ENCODE peak calls at places on chromosomes 4 and X, in eight cellular contexts. F is ovary, W is vagina, A is bronchial epithelial cell, Q is dorsolateral prefrontal cortex, M is AG09309, Z is IMR-90, R is choroid plexus epithelial cell. T is an unnamed sample.

GRCh38 chrX:154696328-154697045 is 43.1 kb upstream of the CTAG2 start:
- DNase-seq in F (no peak), W (no peak), A (peak), Q (no peak), M (no peak), Z (peak), R (peak), T (peak)

GRCh38 chrX:107448625-107449468 is 605 bp upstream of the FRMPD3 start:
- DNase-seq in F (peak), W (no peak), A (no peak), Q (no peak), M (no peak), Z (no peak), R (no peak), T (no peak)

GRCh38 chr4:117835566-117835965 is 198.7 kb upstream of the NDST3 start:
- DNase-seq in F (no peak), W (no peak), A (no peak), Q (no peak), M (no peak), Z (no peak), R (no peak), T (no peak)

GRCh38 chrX:13029831-13030771 is 14.3 kb downstream of the FAM9C start:
- DNase-seq in F (no peak), W (no peak), A (no peak), Q (no peak), M (no peak), Z (no peak), R (peak), T (no peak)

GRCh38 chrX:31706456-31706855 is 634.6 kb upstream of the FTHL17 start:
- DNase-seq in F (no peak), W (no peak), A (no peak), Q (no peak), M (peak), Z (no peak), R (no peak), T (no peak)

GRCh38 chr4:112312610-112313239 is 15.6 kb downstream of the ALPK1 start:
- DNase-seq in F (no peak), W (no peak), A (no peak), Q (no peak), M (no peak), Z (no peak), R (no peak), T (no peak)

GRCh38 chr4:5164221-5164912 is 113.1 kb downstream of the STK32B start:
- DNase-seq in F (no peak), W (peak), A (no peak), Q (no peak), M (no peak), Z (no peak), R (no peak), T (no peak)

GRCh38 chrX:104270916-104271512 is 16.3 kb upstream of the ESX1 start:
- DNase-seq in F (peak), W (no peak), A (peak), Q (peak), M (no peak), Z (peak), R (peak), T (peak)

GRCh38 chrX:140346711-140347110 is 158.2 kb downstream of the SOX3 start:
- DNase-seq in F (no peak), W (no peak), A (peak), Q (no peak), M (no peak), Z (no peak), R (no peak), T (no peak)

GRCh38 chrX:110588853-110589252 is 206.8 kb downstream of the CHRDL1 start:
- DNase-seq in F (no peak), W (no peak), A (no peak), Q (no peak), M (no peak), Z (no peak), R (no peak), T (no peak)

GRCh38 chr4:55682295-55682694 is 46.2 kb upstream of the NMU start:
- DNase-seq in F (no peak), W (no peak), A (no peak), Q (no peak), M (no peak), Z (no peak), R (no peak), T (no peak)

GRCh38 chrX:65635371-65635770 is 32.1 kb upstream of the MSN start:
- DNase-seq in F (peak), W (no peak), A (no peak), Q (no peak), M (no peak), Z (no peak), R (no peak), T (peak)

GRCh38 chr4:155077860-155078259 is 130.6 kb upstream of the NPY2R start:
- DNase-seq in F (no peak), W (no peak), A (no peak), Q (no peak), M (no peak), Z (no peak), R (no peak), T (no peak)

GRCh38 chrX:107107459-107107858 is 11.2 kb downstream of the RBM41 start:
- DNase-seq in F (no peak), W (no peak), A (peak), Q (no peak), M (no peak), Z (no peak), R (no peak), T (no peak)

GRCh38 chr4:112938461-112939058 is 110.9 kb upstream of the ANK2 start:
- DNase-seq in F (no peak), W (no peak), A (peak), Q (no peak), M (no peak), Z (peak), R (peak), T (peak)

GRCh38 chrX:108036298-108036973 is 8.4 kb upstream of the VSIG1 start:
- DNase-seq in F (no peak), W (no peak), A (peak), Q (no peak), M (no peak), Z (peak), R (peak), T (peak)

GRCh38 chrX:110277609-110278008 is 40.3 kb downstream of the AMMECR1 start:
- DNase-seq in F (no peak), W (no peak), A (no peak), Q (no peak), M (no peak), Z (no peak), R (no peak), T (no peak)

GRCh38 chr4:86961605-86962295 is 26.9 kb downstream of the AFF1 start:
- DNase-seq in F (no peak), W (no peak), A (no peak), Q (no peak), M (no peak), Z (peak), R (peak), T (no peak)

GRCh38 chrX:69262036-69262905 is 97.0 kb upstream of the PJA1 start:
- DNase-seq in F (peak), W (no peak), A (no peak), Q (no peak), M (peak), Z (peak), R (peak), T (peak)

GRCh38 chr4:5050520-5050955 is 742 bp upstream of the STK32B start:
- DNase-seq in F (peak), W (peak), A (peak), Q (peak), M (peak), Z (peak), R (peak), T (peak)

GRCh38 chr4:176778491-176778890 is 14.2 kb downstream of the VEGFC start:
- DNase-seq in F (no peak), W (no peak), A (peak), Q (no peak), M (no peak), Z (peak), R (peak), T (peak)

GRCh38 chr4:3461515-3462291 is 1.4 kb upstream of the DOK7 start:
- DNase-seq in F (no peak), W (no peak), A (peak), Q (peak), M (no peak), Z (no peak), R (no peak), T (no peak)

GRCh38 chr4:185019451-185020292 is 1.4 kb downstream of the HELT start:
- DNase-seq in F (no peak), W (no peak), A (no peak), Q (no peak), M (no peak), Z (no peak), R (no peak), T (no peak)

GRCh38 chrX:64394874-64395567 is at the start of gene MTMR8:
- DNase-seq in F (peak), W (no peak), A (peak), Q (peak), M (no peak), Z (no peak), R (peak), T (no peak)

GRCh38 chrX:8374041-8374825 is 90.4 kb upstream of the VCX3B start:
- DNase-seq in F (no peak), W (no peak), A (peak), Q (no peak), M (no peak), Z (no peak), R (peak), T (no peak)

GRCh38 chr4:40337523-40337922 is 2.4 kb downstream of the CHRNA9 start:
- DNase-seq in F (no peak), W (no peak), A (no peak), Q (no peak), M (no peak), Z (no peak), R (peak), T (no peak)

GRCh38 chrX:110086916-110087484 is 84.1 kb downstream of the TMEM164 start:
- DNase-seq in F (no peak), W (no peak), A (peak), Q (no peak), M (peak), Z (peak), R (peak), T (peak)

GRCh38 chr4:37674446-37674845 is 11.7 kb downstream of the RELL1 start:
- DNase-seq in F (no peak), W (no peak), A (no peak), Q (no peak), M (no peak), Z (no peak), R (no peak), T (no peak)

GRCh38 chrX:25012433-25012735 is 3.4 kb downstream of the ARX start:
- DNase-seq in F (no peak), W (no peak), A (no peak), Q (no peak), M (no peak), Z (no peak), R (no peak), T (no peak)

GRCh38 chr4:150938417-150938816 is 76.7 kb downstream of the LRBA start:
- DNase-seq in F (no peak), W (no peak), A (peak), Q (no peak), M (no peak), Z (no peak), R (peak), T (no peak)

GRCh38 chr4:153759407-153760226 is at the start of gene RNF175:
- DNase-seq in F (no peak), W (no peak), A (no peak), Q (no peak), M (no peak), Z (no peak), R (no peak), T (no peak)

GRCh38 chrX:107673933-107674479 is 45.7 kb downstream of the PRPS1 start:
- DNase-seq in F (peak), W (no peak), A (peak), Q (no peak), M (no peak), Z (no peak), R (peak), T (no peak)

GRCh38 chr4:107665001-107665400 is 55.0 kb downstream of the PAPSS1 start:
- DNase-seq in F (no peak), W (no peak), A (no peak), Q (no peak), M (no peak), Z (peak), R (peak), T (peak)

GRCh38 chr4:107835409-107835808 is 10.7 kb downstream of the SGMS2 start:
- DNase-seq in F (no peak), W (no peak), A (no peak), Q (no peak), M (no peak), Z (peak), R (no peak), T (peak)

GRCh38 chrX:56219702-56220101 is 12.5 kb upstream of the KLF8 start:
- DNase-seq in F (no peak), W (no peak), A (peak), Q (no peak), M (no peak), Z (no peak), R (peak), T (peak)

GRCh38 chrX:53291596-53291995 is 10.2 kb upstream of the IQSEC2 start:
- DNase-seq in F (no peak), W (no peak), A (no peak), Q (no peak), M (no peak), Z (no peak), R (no peak), T (no peak)

GRCh38 chrX:53288173-53288572 is 6.8 kb upstream of the IQSEC2 start:
- DNase-seq in F (no peak), W (no peak), A (no peak), Q (peak), M (no peak), Z (no peak), R (no peak), T (no peak)

GRCh38 chrX:53290441-53291041 is 9.2 kb upstream of the IQSEC2 start:
- DNase-seq in F (no peak), W (no peak), A (no peak), Q (no peak), M (no peak), Z (no peak), R (no peak), T (no peak)

DNA sequence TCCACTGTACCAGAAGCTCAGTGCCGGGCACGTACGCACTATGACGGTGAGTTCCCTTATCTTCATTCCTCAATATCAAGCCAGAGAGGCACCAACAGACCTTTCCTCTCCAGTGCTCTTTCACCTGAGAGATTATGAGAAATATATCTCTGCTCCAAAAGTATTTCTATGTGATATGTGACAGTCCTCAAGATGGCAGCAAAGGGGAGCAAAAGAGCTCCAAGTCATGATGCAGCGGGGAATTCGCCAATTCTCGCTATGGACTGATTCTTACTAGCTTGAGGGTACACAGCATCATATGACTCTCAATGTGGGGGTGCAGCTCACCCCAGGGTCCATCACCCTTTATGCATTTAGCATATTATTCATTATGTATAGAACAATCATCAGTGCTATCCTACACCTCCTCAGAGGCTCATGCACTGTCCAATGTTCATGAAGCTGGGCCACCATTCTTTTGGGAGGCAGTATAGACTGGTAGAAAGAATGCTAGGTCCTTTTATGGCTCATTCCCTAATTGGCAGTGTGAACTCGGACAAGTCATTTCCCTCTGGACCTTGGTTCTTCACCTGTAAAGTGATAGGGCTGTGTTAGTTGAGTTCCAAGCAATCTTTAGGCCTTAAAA is 12.8 kb upstream of the IQSEC2 start:
- DNase-seq in F (no peak), W (no peak), A (no peak), Q (no peak), M (no peak), Z (peak), R (peak), T (peak)
- TF ChIP-seq CTCF in F (no peak), W (no peak), A (no peak), Q (no peak), M (peak), Z (peak), R (peak), T (peak)

GRCh38 chr4:166637816-166638215 is 596.5 kb downstream of the SPOCK3 start:
- DNase-seq in F (no peak), W (no peak), A (no peak), Q (no peak), M (no peak), Z (no peak), R (no peak), T (no peak)

GRCh38 chr4:166635367-166635766 is 598.9 kb downstream of the SPOCK3 start:
- DNase-seq in F (no peak), W (no peak), A (no peak), Q (no peak), M (no peak), Z (no peak), R (no peak), T (no peak)
- H3K4me3 ChIP-seq in F (no peak), W (no peak), A (no peak), Q (no peak), M (no peak), Z (no peak), R (no peak), T (no peak)

DNA sequence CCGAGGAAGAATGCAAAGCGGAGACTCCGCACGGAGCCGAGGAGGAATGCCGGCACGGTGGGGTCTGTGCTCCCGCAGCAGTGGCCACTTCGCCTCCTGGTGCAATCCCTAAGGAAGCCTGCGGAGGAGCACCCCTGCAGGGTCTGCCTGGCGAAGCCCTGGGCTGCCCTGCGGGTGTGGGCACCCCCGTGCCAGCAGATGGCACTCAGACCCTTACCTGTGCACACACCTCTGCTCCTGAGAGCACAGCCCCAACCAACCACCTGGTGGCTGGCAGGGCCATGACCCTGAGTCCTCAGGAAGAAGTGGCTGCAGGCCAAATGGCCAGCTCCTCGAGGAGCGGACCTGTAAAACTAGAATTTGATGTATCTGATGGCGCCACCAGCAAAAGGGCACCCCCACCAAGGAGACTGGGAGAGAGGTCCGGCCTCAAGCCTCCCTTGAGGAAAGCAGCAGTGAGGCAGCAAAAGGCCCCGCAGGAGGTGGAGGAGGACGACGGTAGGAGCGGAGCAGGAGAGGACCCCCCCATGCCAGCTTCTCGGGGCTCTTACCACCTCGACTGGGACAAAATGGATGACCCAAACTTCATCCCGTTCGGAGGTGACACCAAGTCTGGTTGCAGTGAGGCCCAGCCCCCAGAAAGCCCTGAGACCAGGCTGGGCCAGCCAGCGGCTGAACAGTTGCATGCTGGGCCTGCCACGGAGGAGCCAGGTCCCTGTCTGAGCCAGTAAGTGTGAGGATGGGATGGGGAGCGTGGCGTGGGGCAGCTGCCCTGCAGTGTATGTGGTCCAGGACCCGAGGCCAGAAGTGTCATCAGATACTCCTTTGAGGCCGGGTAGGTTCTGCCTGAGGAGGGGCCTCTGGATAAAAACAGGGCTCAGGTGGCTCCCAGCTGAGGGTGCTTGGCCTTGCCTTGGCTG is 7.0 kb downstream of the TACC3 start:
- DNase-seq in F (no peak), W (no peak), A (no peak), Q (no peak), M (no peak), Z (no peak), R (no peak), T (no peak)
- TF ChIP-seq CTCF in F (no peak), W (no peak), A (peak), Q (no peak), M (no peak), Z (no peak), R (no peak), T (no peak)

DNA sequence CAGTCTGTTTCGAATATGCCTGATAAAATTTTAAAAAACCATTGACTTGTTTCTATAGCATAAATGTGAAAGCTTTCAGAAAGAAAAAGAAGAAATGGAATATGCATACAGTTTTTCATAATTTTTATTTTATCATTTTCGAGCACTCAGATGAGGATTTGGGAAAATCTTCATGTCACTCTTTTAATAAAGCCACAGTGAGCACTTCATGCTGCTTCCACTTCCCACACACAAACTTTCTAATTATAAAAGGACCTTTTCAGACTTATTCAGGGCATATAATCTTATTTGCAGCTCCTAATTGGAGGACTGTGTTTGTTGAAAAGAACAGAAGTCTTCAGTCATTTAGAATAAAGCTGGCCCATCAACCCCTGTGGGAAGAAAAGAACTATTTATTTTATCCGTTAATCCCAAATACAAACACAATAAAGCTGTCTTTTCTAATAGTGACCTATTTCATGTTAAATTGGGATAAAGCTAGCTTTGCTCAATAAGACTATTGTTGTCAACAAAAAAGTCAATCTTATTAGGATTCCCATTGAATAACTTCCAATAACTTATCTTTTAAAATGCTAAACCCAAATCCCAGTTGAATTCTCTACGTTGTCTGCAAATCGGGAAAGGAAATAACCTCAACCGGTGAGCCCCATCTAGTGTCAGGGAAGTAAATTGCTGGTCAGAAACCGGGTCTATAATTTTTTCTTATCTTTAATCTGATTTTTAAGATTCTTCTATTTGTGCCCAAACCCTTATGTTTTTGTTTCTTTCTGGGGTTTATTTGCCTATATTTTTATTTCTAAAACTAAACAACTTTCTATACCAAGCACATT is 211.5 kb downstream of the PDGFRA start:
- DNase-seq in F (no peak), W (no peak), A (peak), Q (no peak), M (no peak), Z (peak), R (peak), T (peak)
- H3K4me3 ChIP-seq in F (no peak), W (no peak), A (no peak), Q (peak), M (no peak), Z (no peak), R (peak), T (peak)

GRCh38 chr4:61500883-61501282 is 300.8 kb downstream of the ADGRL3 start:
- DNase-seq in F (no peak), W (no peak), A (peak), Q (no peak), M (no peak), Z (no peak), R (peak), T (peak)
- TF ChIP-seq CTCF in F (no peak), W (no peak), A (peak), Q (no peak), M (no peak), Z (no peak), R (peak), T (peak)

DNA sequence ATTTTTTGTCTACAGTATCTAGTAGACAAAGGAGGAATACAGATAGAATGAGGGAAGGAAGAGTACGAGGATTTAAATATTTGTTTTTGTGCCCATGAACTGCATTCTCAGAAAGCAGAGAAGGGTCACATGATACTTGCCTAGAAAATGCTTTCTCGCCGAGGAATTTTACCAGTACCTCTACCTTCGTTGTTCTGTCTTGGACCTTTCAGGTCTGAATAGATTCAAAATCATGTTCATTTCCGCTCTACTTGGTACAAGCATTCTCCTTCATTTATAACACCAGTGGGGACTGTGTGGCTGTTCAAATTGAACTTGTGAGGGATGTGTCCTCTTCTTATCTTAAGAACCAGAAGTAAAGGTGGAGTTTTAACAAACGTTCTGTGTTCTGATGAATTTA is 1.9 kb downstream of the USP38 start:
- DNase-seq in F (no peak), W (no peak), A (peak), Q (no peak), M (no peak), Z (no peak), R (peak), T (peak)
- H3K4me3 ChIP-seq in F (peak), W (peak), A (peak), Q (peak), M (peak), Z (peak), R (peak), T (peak)

T was measured in fibroblast of the aortic adventitia.